ENCODE peak calls at places on chromosomes 11 and 22, in seven cellular contexts. A, J, G, L, D, C and X are unnamed samples.

GRCh38 chr11:112610996-112611795 is 350.0 kb upstream of the NCAM1 start:
- DNase-seq in C (no peak), G (no peak), D (no peak), J (no peak), L (no peak), A (no peak), X (no peak)

GRCh38 chr11:44601471-44602370 is 36.3 kb downstream of the CD82 start:
- DNase-seq in L (no peak), J (no peak), A (no peak), D (no peak), C (peak; percentile 44), G (no peak), X (peak; percentile 96)

GRCh38 chr22:30474683-30475424 is 3.0 kb upstream of the SEC14L3 start:
- DNase-seq in J (peak; percentile 15), C (no peak), D (no peak), A (no peak), G (no peak), L (no peak), X (peak; percentile 52)

GRCh38 chr22:46076651-46077339 is 73.5 kb upstream of the PPARA start:
- DNase-seq in C (no peak), G (no peak), D (no peak), L (peak; percentile 71), J (no peak), A (no peak), X (no peak)

GRCh38 chr11:129947474-129947873 is 52.1 kb upstream of the NFRKB start:
- DNase-seq in D (no peak), C (no peak), A (no peak), J (no peak), L (no peak), G (no peak), X (no peak)

GRCh38 chr22:44445731-44446130 is 52.3 kb downstream of the RTL6 start:
- DNase-seq in L (no peak), A (no peak), J (no peak), G (no peak), D (no peak), C (no peak), X (no peak)

GRCh38 chr22:21727768-21728167 is 7.8 kb downstream of the YPEL1 start:
- DNase-seq in J (no peak), C (no peak), G (no peak), D (no peak), A (no peak), L (no peak), X (no peak)

GRCh38 chr11:61978703-61979661 is 11.5 kb upstream of the FTH1 start:
- DNase-seq in D (no peak), J (no peak), G (no peak), L (no peak), C (no peak), A (no peak), X (no peak)

GRCh38 chr22:49215840-49216239 is 611.8 kb downstream of the BRD1 start:
- DNase-seq in C (no peak), G (no peak), A (no peak), L (no peak), J (no peak), D (no peak), X (no peak)

GRCh38 chr11:65262381-65262680 is 569 bp downstream of the POLA2 start:
- DNase-seq in G (no peak), C (no peak), L (no peak), A (no peak), J (no peak), D (peak; percentile 17), X (no peak)

GRCh38 chr11:14414470-14415461 is 55.8 kb upstream of the RRAS2 start:
- DNase-seq in L (no peak), A (peak; percentile 84), J (peak; percentile 47), G (peak; percentile 58), C (no peak), D (peak; percentile 69), X (no peak)